ENCODE peak calls at places on chromosomes 11 and 22, in seven cellular contexts. G, P, M, L, Z, E and R are unnamed samples.

GRCh38 chr22:41532908-41533825 is 11.1 kb downstream of the POLR3H start:
- DNase-seq in M (peak), P (no peak), Z (peak), L (no peak), G (peak), E (peak), R (peak)

GRCh38 chr11:119691020-119691666 is 37.9 kb downstream of the NECTIN1 start:
- DNase-seq in M (no peak), E (no peak), G (no peak), Z (no peak), P (no peak), L (no peak), R (no peak)

GRCh38 chr11:119323532-119324033 is 6.7 kb upstream of the MCAM start:
- DNase-seq in E (peak), Z (peak), P (no peak), M (peak), L (peak), G (no peak), R (peak)

GRCh38 chr11:77115181-77115611 is 12.6 kb downstream of the OMP start:
- DNase-seq in E (no peak), L (no peak), M (peak), P (no peak), G (no peak), Z (no peak), R (no peak)

GRCh38 chr11:47572715-47573255 is 6.0 kb downstream of the KBTBD4 start:
- DNase-seq in Z (peak), P (no peak), M (no peak), L (no peak), E (no peak), G (no peak), R (no peak)

GRCh38 chr22:35477911-35478582 is 62.6 kb upstream of the RASD2 start:
- DNase-seq in M (peak), L (no peak), E (peak), P (peak), Z (peak), G (no peak), R (no peak)

GRCh38 chr11:84901986-84902385 is 725.2 kb downstream of the DLG2 start:
- DNase-seq in M (no peak), G (no peak), E (no peak), P (no peak), L (no peak), Z (peak), R (peak)

GRCh38 chr22:28014141-28015055 is 95.3 kb upstream of the PITPNB start:
- DNase-seq in L (no peak), G (no peak), Z (no peak), E (no peak), M (peak), P (no peak), R (no peak)

GRCh38 chr11:70107191-70107590 is 29.1 kb downstream of the ANO1 start:
- DNase-seq in E (no peak), L (no peak), P (no peak), Z (no peak), M (peak), G (no peak), R (no peak)

GRCh38 chr11:71489311-71490043 is 36.5 kb downstream of the NADSYN1 start:
- DNase-seq in P (peak), E (no peak), G (peak), M (no peak), L (no peak), Z (peak), R (no peak)

GRCh38 chr22:36816635-36817428 is at the start of gene PVALB:
- DNase-seq in G (no peak), M (peak), E (peak), L (no peak), Z (peak), P (no peak), R (peak)

GRCh38 chr11:69888671-69889076 is 69.5 kb upstream of the FGF3 start:
- DNase-seq in Z (peak), M (peak), L (no peak), E (peak), P (no peak), G (peak), R (peak)

GRCh38 chr22:43869799-43870198 is 7.5 kb upstream of the SULT4A1 start:
- DNase-seq in E (no peak), P (no peak), G (no peak), M (no peak), Z (no peak), L (no peak), R (no peak)

GRCh38 chr11:82969811-82970210 is 68.3 kb downstream of the DDIAS start:
- DNase-seq in L (no peak), M (no peak), G (peak), Z (no peak), P (no peak), E (no peak), R (no peak)

GRCh38 chr11:132125855-132126841 is 755.7 kb downstream of the NTM start:
- DNase-seq in G (peak), Z (peak), E (no peak), M (peak), P (no peak), L (no peak), R (peak)

GRCh38 chr22:25751174-25751581 is 9.2 kb downstream of the MYO18B start:
- DNase-seq in Z (no peak), G (no peak), M (no peak), L (no peak), P (no peak), E (no peak), R (no peak)

GRCh38 chr11:47915407-47916137 is 64.8 kb upstream of the PTPRJ start:
- DNase-seq in P (no peak), Z (no peak), L (no peak), M (peak), E (no peak), G (no peak), R (no peak)

GRCh38 chr22:46857142-46857825 is 94.8 kb downstream of the TBC1D22A start:
- DNase-seq in M (no peak), P (no peak), E (no peak), L (no peak), Z (no peak), G (no peak), R (peak)

GRCh38 chr11:109641549-109641948 is 219.6 kb downstream of the C11orf87 start:
- DNase-seq in G (no peak), P (no peak), M (no peak), E (no peak), L (no peak), Z (peak), R (peak)

GRCh38 chr11:97502201-97502600 is 1112.4 kb downstream of the JRKL start:
- DNase-seq in Z (no peak), L (no peak), G (no peak), P (peak), M (no peak), E (no peak), R (no peak)

GRCh38 chr11:128686745-128687177 is 7.1 kb upstream of the FLI1 start:
- DNase-seq in Z (peak), L (no peak), G (peak), P (no peak), M (peak), E (peak), R (peak)

GRCh38 chr11:108703916-108704315 is 39.0 kb downstream of the DDX10 start:
- DNase-seq in E (no peak), L (no peak), G (no peak), Z (no peak), P (no peak), M (no peak), R (no peak)

GRCh38 chr11:8266246-8267241 is 2.9 kb upstream of the LMO1 start:
- DNase-seq in G (no peak), P (no peak), M (no peak), E (no peak), L (no peak), Z (no peak), R (no peak)